ENCODE peak calls at places on chromosomes 3 and 15, in eight cellular contexts. One of them, this sample, is unnamed.
A peak's percentile ranks its signal among the peaks of the same experiment; 100 is the strongest.

GRCh38 chr3:187997490-187997889 is 156.5 kb upstream of the LPP start:
- DNase-seq in cardiac septum: no peak
- DNase-seq in NCI-H1092 treated with DMSO at 0.1 percent for 48 hours: no peak
- DNase-seq in HCEC 1CT: no peak
- DNase-seq in central memory CD8-positive, alpha-beta T cell: no peak
- DNase-seq in stimulated activated CD4-positive, alpha-beta T cell treated with anti-CD3 and anti-CD28 coated beads, Interleukin-1b, Interleukin-23, amount 100 ng/mL, for 4 hours: no peak
- DNase-seq in NCI-H1105 treated with DMSO at 0.1 percent for 48 hours: no peak
- DNase-seq in progenitor cell of endocrine pancreas: no peak
- DNase-seq in this sample: no peak

GRCh38 chr15:67820992-67821783 is 4.1 kb upstream of the SKOR1 start:
- DNase-seq in progenitor cell of endocrine pancreas: peak; percentile 75
- DNase-seq in central memory CD8-positive, alpha-beta T cell: no peak
- DNase-seq in cardiac septum: no peak
- DNase-seq in HCEC 1CT: peak; percentile 24
- DNase-seq in NCI-H1105 treated with DMSO at 0.1 percent for 48 hours: no peak
- DNase-seq in stimulated activated CD4-positive, alpha-beta T cell treated with anti-CD3 and anti-CD28 coated beads, Interleukin-1b, Interleukin-23, amount 100 ng/mL, for 4 hours: no peak
- DNase-seq in NCI-H1092 treated with DMSO at 0.1 percent for 48 hours: no peak
- DNase-seq in this sample: no peak

GRCh38 chr3:170707899-170708298 is 122.0 kb upstream of the SLC7A14 start:
- DNase-seq in NCI-H1092 treated with DMSO at 0.1 percent for 48 hours: no peak
- DNase-seq in stimulated activated CD4-positive, alpha-beta T cell treated with anti-CD3 and anti-CD28 coated beads, Interleukin-1b, Interleukin-23, amount 100 ng/mL, for 4 hours: no peak
- DNase-seq in HCEC 1CT: no peak
- DNase-seq in cardiac septum: no peak
- DNase-seq in central memory CD8-positive, alpha-beta T cell: no peak
- DNase-seq in progenitor cell of endocrine pancreas: no peak
- DNase-seq in NCI-H1105 treated with DMSO at 0.1 percent for 48 hours: no peak
- DNase-seq in this sample: no peak

GRCh38 chr15:88699861-88700260 is 61.0 kb downstream of the ISG20 start:
- DNase-seq in central memory CD8-positive, alpha-beta T cell: no peak
- DNase-seq in stimulated activated CD4-positive, alpha-beta T cell treated with anti-CD3 and anti-CD28 coated beads, Interleukin-1b, Interleukin-23, amount 100 ng/mL, for 4 hours: no peak
- DNase-seq in NCI-H1105 treated with DMSO at 0.1 percent for 48 hours: no peak
- DNase-seq in cardiac septum: peak; percentile 36
- DNase-seq in NCI-H1092 treated with DMSO at 0.1 percent for 48 hours: no peak
- DNase-seq in progenitor cell of endocrine pancreas: no peak
- DNase-seq in HCEC 1CT: no peak
- DNase-seq in this sample: no peak

GRCh38 chr3:179933079-179933478 is 103.7 kb downstream of the PEX5L start:
- DNase-seq in cardiac septum: no peak
- DNase-seq in central memory CD8-positive, alpha-beta T cell: no peak
- DNase-seq in progenitor cell of endocrine pancreas: no peak
- DNase-seq in NCI-H1105 treated with DMSO at 0.1 percent for 48 hours: peak; percentile 74
- DNase-seq in stimulated activated CD4-positive, alpha-beta T cell treated with anti-CD3 and anti-CD28 coated beads, Interleukin-1b, Interleukin-23, amount 100 ng/mL, for 4 hours: no peak
- DNase-seq in NCI-H1092 treated with DMSO at 0.1 percent for 48 hours: peak; percentile 94
- DNase-seq in HCEC 1CT: no peak
- DNase-seq in this sample: no peak

GRCh38 chr15:58154769-58155168 is 16.6 kb downstream of the AQP9 start:
- DNase-seq in NCI-H1092 treated with DMSO at 0.1 percent for 48 hours: no peak
- DNase-seq in central memory CD8-positive, alpha-beta T cell: no peak
- DNase-seq in cardiac septum: no peak
- DNase-seq in HCEC 1CT: no peak
- DNase-seq in stimulated activated CD4-positive, alpha-beta T cell treated with anti-CD3 and anti-CD28 coated beads, Interleukin-1b, Interleukin-23, amount 100 ng/mL, for 4 hours: no peak
- DNase-seq in progenitor cell of endocrine pancreas: no peak
- DNase-seq in NCI-H1105 treated with DMSO at 0.1 percent for 48 hours: no peak
- DNase-seq in this sample: no peak

GRCh38 chr3:148074057-148074456 is 623.6 kb upstream of the AGTR1 start:
- DNase-seq in stimulated activated CD4-positive, alpha-beta T cell treated with anti-CD3 and anti-CD28 coated beads, Interleukin-1b, Interleukin-23, amount 100 ng/mL, for 4 hours: no peak
- DNase-seq in HCEC 1CT: no peak
- DNase-seq in NCI-H1092 treated with DMSO at 0.1 percent for 48 hours: no peak
- DNase-seq in central memory CD8-positive, alpha-beta T cell: no peak
- DNase-seq in cardiac septum: no peak
- DNase-seq in progenitor cell of endocrine pancreas: no peak
- DNase-seq in NCI-H1105 treated with DMSO at 0.1 percent for 48 hours: no peak
- DNase-seq in this sample: no peak

GRCh38 chr15:40775007-40775406 is 5.2 kb downstream of the C15orf62 start:
- DNase-seq in progenitor cell of endocrine pancreas: no peak
- DNase-seq in central memory CD8-positive, alpha-beta T cell: no peak
- DNase-seq in HCEC 1CT: no peak
- DNase-seq in stimulated activated CD4-positive, alpha-beta T cell treated with anti-CD3 and anti-CD28 coated beads, Interleukin-1b, Interleukin-23, amount 100 ng/mL, for 4 hours: no peak
- DNase-seq in NCI-H1092 treated with DMSO at 0.1 percent for 48 hours: no peak
- DNase-seq in cardiac septum: no peak
- DNase-seq in NCI-H1105 treated with DMSO at 0.1 percent for 48 hours: no peak
- DNase-seq in this sample: no peak

GRCh38 chr3:100982710-100983109 is 10.5 kb downstream of the ABI3BP start:
- DNase-seq in progenitor cell of endocrine pancreas: no peak
- DNase-seq in NCI-H1105 treated with DMSO at 0.1 percent for 48 hours: no peak
- DNase-seq in NCI-H1092 treated with DMSO at 0.1 percent for 48 hours: no peak
- DNase-seq in stimulated activated CD4-positive, alpha-beta T cell treated with anti-CD3 and anti-CD28 coated beads, Interleukin-1b, Interleukin-23, amount 100 ng/mL, for 4 hours: no peak
- DNase-seq in HCEC 1CT: no peak
- DNase-seq in central memory CD8-positive, alpha-beta T cell: no peak
- DNase-seq in cardiac septum: no peak
- DNase-seq in this sample: no peak

GRCh38 chr3:127791221-127791913 is 30.9 kb downstream of the MGLL start:
- DNase-seq in HCEC 1CT: peak; percentile 82
- DNase-seq in progenitor cell of endocrine pancreas: no peak
- DNase-seq in NCI-H1092 treated with DMSO at 0.1 percent for 48 hours: peak; percentile 26
- DNase-seq in central memory CD8-positive, alpha-beta T cell: no peak
- DNase-seq in stimulated activated CD4-positive, alpha-beta T cell treated with anti-CD3 and anti-CD28 coated beads, Interleukin-1b, Interleukin-23, amount 100 ng/mL, for 4 hours: no peak
- DNase-seq in NCI-H1105 treated with DMSO at 0.1 percent for 48 hours: peak; percentile 27
- DNase-seq in cardiac septum: peak; percentile 41
- DNase-seq in this sample: no peak

GRCh38 chr3:62131620-62132019 is 241.7 kb downstream of the FEZF2 start:
- DNase-seq in NCI-H1105 treated with DMSO at 0.1 percent for 48 hours: no peak
- DNase-seq in NCI-H1092 treated with DMSO at 0.1 percent for 48 hours: no peak
- DNase-seq in progenitor cell of endocrine pancreas: no peak
- DNase-seq in stimulated activated CD4-positive, alpha-beta T cell treated with anti-CD3 and anti-CD28 coated beads, Interleukin-1b, Interleukin-23, amount 100 ng/mL, for 4 hours: no peak
- DNase-seq in central memory CD8-positive, alpha-beta T cell: no peak
- DNase-seq in cardiac septum: no peak
- DNase-seq in HCEC 1CT: no peak
- DNase-seq in this sample: no peak

GRCh38 chr15:25134546-25134945 is 179.8 kb downstream of the SNRPN start:
- DNase-seq in central memory CD8-positive, alpha-beta T cell: no peak
- DNase-seq in cardiac septum: no peak
- DNase-seq in stimulated activated CD4-positive, alpha-beta T cell treated with anti-CD3 and anti-CD28 coated beads, Interleukin-1b, Interleukin-23, amount 100 ng/mL, for 4 hours: no peak
- DNase-seq in NCI-H1092 treated with DMSO at 0.1 percent for 48 hours: no peak
- DNase-seq in HCEC 1CT: no peak
- DNase-seq in NCI-H1105 treated with DMSO at 0.1 percent for 48 hours: no peak
- DNase-seq in progenitor cell of endocrine pancreas: no peak
- DNase-seq in this sample: no peak

GRCh38 chr3:57048052-57048671 is 12.3 kb upstream of the SPATA12 start:
- DNase-seq in progenitor cell of endocrine pancreas: no peak
- DNase-seq in stimulated activated CD4-positive, alpha-beta T cell treated with anti-CD3 and anti-CD28 coated beads, Interleukin-1b, Interleukin-23, amount 100 ng/mL, for 4 hours: no peak
- DNase-seq in central memory CD8-positive, alpha-beta T cell: no peak
- DNase-seq in NCI-H1105 treated with DMSO at 0.1 percent for 48 hours: peak; percentile 70
- DNase-seq in HCEC 1CT: no peak
- DNase-seq in NCI-H1092 treated with DMSO at 0.1 percent for 48 hours: peak; percentile 65
- DNase-seq in cardiac septum: peak; percentile 15
- DNase-seq in this sample: no peak

GRCh38 chr3:127305499-127305898 is 17.7 kb upstream of the PRR20G start:
- DNase-seq in NCI-H1092 treated with DMSO at 0.1 percent for 48 hours: no peak
- DNase-seq in central memory CD8-positive, alpha-beta T cell: no peak
- DNase-seq in HCEC 1CT: no peak
- DNase-seq in progenitor cell of endocrine pancreas: no peak
- DNase-seq in NCI-H1105 treated with DMSO at 0.1 percent for 48 hours: no peak
- DNase-seq in cardiac septum: no peak
- DNase-seq in stimulated activated CD4-positive, alpha-beta T cell treated with anti-CD3 and anti-CD28 coated beads, Interleukin-1b, Interleukin-23, amount 100 ng/mL, for 4 hours: no peak
- DNase-seq in this sample: no peak

GRCh38 chr3:5138214-5138981 is 16.3 kb downstream of the ARL8B start:
- DNase-seq in progenitor cell of endocrine pancreas: no peak
- DNase-seq in central memory CD8-positive, alpha-beta T cell: no peak
- DNase-seq in NCI-H1105 treated with DMSO at 0.1 percent for 48 hours: no peak
- DNase-seq in cardiac septum: no peak
- DNase-seq in NCI-H1092 treated with DMSO at 0.1 percent for 48 hours: no peak
- DNase-seq in stimulated activated CD4-positive, alpha-beta T cell treated with anti-CD3 and anti-CD28 coated beads, Interleukin-1b, Interleukin-23, amount 100 ng/mL, for 4 hours: no peak
- DNase-seq in HCEC 1CT: peak; percentile 82
- DNase-seq in this sample: no peak

GRCh38 chr3:48436477-48436787 is 3.5 kb downstream of the CCDC51 start:
- DNase-seq in central memory CD8-positive, alpha-beta T cell: no peak
- DNase-seq in HCEC 1CT: no peak
- DNase-seq in NCI-H1105 treated with DMSO at 0.1 percent for 48 hours: no peak
- DNase-seq in progenitor cell of endocrine pancreas: no peak
- DNase-seq in NCI-H1092 treated with DMSO at 0.1 percent for 48 hours: no peak
- DNase-seq in stimulated activated CD4-positive, alpha-beta T cell treated with anti-CD3 and anti-CD28 coated beads, Interleukin-1b, Interleukin-23, amount 100 ng/mL, for 4 hours: no peak
- DNase-seq in cardiac septum: no peak
- DNase-seq in this sample: no peak

GRCh38 chr3:126782554-126782953 is 78.5 kb downstream of the CHCHD6 start:
- DNase-seq in stimulated activated CD4-positive, alpha-beta T cell treated with anti-CD3 and anti-CD28 coated beads, Interleukin-1b, Interleukin-23, amount 100 ng/mL, for 4 hours: no peak
- DNase-seq in NCI-H1105 treated with DMSO at 0.1 percent for 48 hours: no peak
- DNase-seq in HCEC 1CT: peak; percentile 90
- DNase-seq in progenitor cell of endocrine pancreas: no peak
- DNase-seq in NCI-H1092 treated with DMSO at 0.1 percent for 48 hours: no peak
- DNase-seq in central memory CD8-positive, alpha-beta T cell: no peak
- DNase-seq in cardiac septum: no peak
- DNase-seq in this sample: no peak

GRCh38 chr3:169659096-169659521 is 4.4 kb downstream of the MECOM start:
- DNase-seq in stimulated activated CD4-positive, alpha-beta T cell treated with anti-CD3 and anti-CD28 coated beads, Interleukin-1b, Interleukin-23, amount 100 ng/mL, for 4 hours: no peak
- DNase-seq in NCI-H1092 treated with DMSO at 0.1 percent for 48 hours: no peak
- DNase-seq in NCI-H1105 treated with DMSO at 0.1 percent for 48 hours: no peak
- DNase-seq in progenitor cell of endocrine pancreas: no peak
- DNase-seq in HCEC 1CT: no peak
- DNase-seq in central memory CD8-positive, alpha-beta T cell: no peak
- DNase-seq in cardiac septum: no peak
- DNase-seq in this sample: no peak

GRCh38 chr15:80367094-80367493 is 37.1 kb upstream of the ARNT2 start:
- DNase-seq in progenitor cell of endocrine pancreas: no peak
- DNase-seq in cardiac septum: no peak
- DNase-seq in stimulated activated CD4-positive, alpha-beta T cell treated with anti-CD3 and anti-CD28 coated beads, Interleukin-1b, Interleukin-23, amount 100 ng/mL, for 4 hours: no peak
- DNase-seq in NCI-H1105 treated with DMSO at 0.1 percent for 48 hours: no peak
- DNase-seq in HCEC 1CT: peak; percentile 5
- DNase-seq in NCI-H1092 treated with DMSO at 0.1 percent for 48 hours: no peak
- DNase-seq in central memory CD8-positive, alpha-beta T cell: no peak
- DNase-seq in this sample: no peak

GRCh38 chr15:95086543-95087252 is 855.3 kb downstream of the MCTP2 start:
- DNase-seq in HCEC 1CT: peak; percentile 43
- DNase-seq in central memory CD8-positive, alpha-beta T cell: no peak
- DNase-seq in cardiac septum: no peak
- DNase-seq in stimulated activated CD4-positive, alpha-beta T cell treated with anti-CD3 and anti-CD28 coated beads, Interleukin-1b, Interleukin-23, amount 100 ng/mL, for 4 hours: no peak
- DNase-seq in progenitor cell of endocrine pancreas: no peak
- DNase-seq in NCI-H1105 treated with DMSO at 0.1 percent for 48 hours: no peak
- DNase-seq in NCI-H1092 treated with DMSO at 0.1 percent for 48 hours: no peak
- DNase-seq in this sample: no peak

GRCh38 chr3:116140100-116140689 is 305.1 kb downstream of the LSAMP start:
- DNase-seq in NCI-H1092 treated with DMSO at 0.1 percent for 48 hours: peak; percentile 68
- DNase-seq in cardiac septum: no peak
- DNase-seq in progenitor cell of endocrine pancreas: no peak
- DNase-seq in NCI-H1105 treated with DMSO at 0.1 percent for 48 hours: peak; percentile 67
- DNase-seq in central memory CD8-positive, alpha-beta T cell: no peak
- DNase-seq in HCEC 1CT: peak; percentile 52
- DNase-seq in stimulated activated CD4-positive, alpha-beta T cell treated with anti-CD3 and anti-CD28 coated beads, Interleukin-1b, Interleukin-23, amount 100 ng/mL, for 4 hours: no peak
- DNase-seq in this sample: no peak

GRCh38 chr3:4904801-4905695 is 74.2 kb upstream of the BHLHE40 start:
- DNase-seq in HCEC 1CT: peak; percentile 34
- DNase-seq in cardiac septum: no peak
- DNase-seq in NCI-H1092 treated with DMSO at 0.1 percent for 48 hours: no peak
- DNase-seq in progenitor cell of endocrine pancreas: no peak
- DNase-seq in stimulated activated CD4-positive, alpha-beta T cell treated with anti-CD3 and anti-CD28 coated beads, Interleukin-1b, Interleukin-23, amount 100 ng/mL, for 4 hours: no peak
- DNase-seq in central memory CD8-positive, alpha-beta T cell: no peak
- DNase-seq in NCI-H1105 treated with DMSO at 0.1 percent for 48 hours: no peak
- DNase-seq in this sample: no peak

GRCh38 chr15:27237319-27237939 is 266.4 kb downstream of the GABRG3 start:
- DNase-seq in NCI-H1092 treated with DMSO at 0.1 percent for 48 hours: no peak
- DNase-seq in stimulated activated CD4-positive, alpha-beta T cell treated with anti-CD3 and anti-CD28 coated beads, Interleukin-1b, Interleukin-23, amount 100 ng/mL, for 4 hours: no peak
- DNase-seq in NCI-H1105 treated with DMSO at 0.1 percent for 48 hours: no peak
- DNase-seq in central memory CD8-positive, alpha-beta T cell: no peak
- DNase-seq in cardiac septum: no peak
- DNase-seq in HCEC 1CT: no peak
- DNase-seq in progenitor cell of endocrine pancreas: no peak
- DNase-seq in this sample: no peak

GRCh38 chr15:61228025-61228901 is 839 bp downstream of the RORA start:
- DNase-seq in cardiac septum: no peak
- DNase-seq in central memory CD8-positive, alpha-beta T cell: no peak
- DNase-seq in NCI-H1092 treated with DMSO at 0.1 percent for 48 hours: peak; percentile 50
- DNase-seq in progenitor cell of endocrine pancreas: no peak
- DNase-seq in stimulated activated CD4-positive, alpha-beta T cell treated with anti-CD3 and anti-CD28 coated beads, Interleukin-1b, Interleukin-23, amount 100 ng/mL, for 4 hours: no peak
- DNase-seq in HCEC 1CT: peak; percentile 21
- DNase-seq in NCI-H1105 treated with DMSO at 0.1 percent for 48 hours: peak; percentile 57
- DNase-seq in this sample: no peak

This sample was measured in type B pancreatic cell.